ENCODE peak calls at places on chromosomes 5 and 9, in four cellular contexts. One of them, this sample, is unnamed.

GRCh38 chr9:81071108-81071507 is 618.2 kb downstream of the TLE1 start:
- DNase-seq in stimulated activated CD8-positive, alpha-beta memory T cell treated with anti-CD3 and anti-CD28 coated beads, Interleukin-7, amount 100 ng/mL, for 24 hours: no peak
- DNase-seq in DMS153: no peak
- DNase-seq in progenitor cell of endocrine pancreas: no peak
- DNase-seq in this sample: no peak

GRCh38 chr5:115343855-115344254 is 47.4 kb upstream of the CCDC112 start:
- DNase-seq in DMS153: no peak
- DNase-seq in progenitor cell of endocrine pancreas: no peak
- DNase-seq in stimulated activated CD8-positive, alpha-beta memory T cell treated with anti-CD3 and anti-CD28 coated beads, Interleukin-7, amount 100 ng/mL, for 24 hours: no peak
- DNase-seq in this sample: no peak

GRCh38 chr9:75148551-75148950 is 60.2 kb downstream of the OSTF1 start:
- DNase-seq in stimulated activated CD8-positive, alpha-beta memory T cell treated with anti-CD3 and anti-CD28 coated beads, Interleukin-7, amount 100 ng/mL, for 24 hours: no peak
- DNase-seq in DMS153: no peak
- DNase-seq in progenitor cell of endocrine pancreas: no peak
- DNase-seq in this sample: no peak

GRCh38 chr9:136829981-136830885 is 12.0 kb upstream of the AJM1 start:
- DNase-seq in stimulated activated CD8-positive, alpha-beta memory T cell treated with anti-CD3 and anti-CD28 coated beads, Interleukin-7, amount 100 ng/mL, for 24 hours: no peak
- DNase-seq in DMS153: no peak
- DNase-seq in progenitor cell of endocrine pancreas: no peak
- DNase-seq in this sample: no peak

GRCh38 chr5:150530992-150531588 is 23.2 kb downstream of the NDST1 start:
- DNase-seq in DMS153: no peak
- DNase-seq in stimulated activated CD8-positive, alpha-beta memory T cell treated with anti-CD3 and anti-CD28 coated beads, Interleukin-7, amount 100 ng/mL, for 24 hours: no peak
- DNase-seq in progenitor cell of endocrine pancreas: no peak
- DNase-seq in this sample: no peak

GRCh38 chr5:142325677-142326479 is 1.1 kb upstream of the SPRY4 start:
- DNase-seq in stimulated activated CD8-positive, alpha-beta memory T cell treated with anti-CD3 and anti-CD28 coated beads, Interleukin-7, amount 100 ng/mL, for 24 hours: no peak
- DNase-seq in progenitor cell of endocrine pancreas: peak
- DNase-seq in DMS153: peak
- DNase-seq in this sample: peak

GRCh38 chr5:107396351-107396690 is 274.4 kb downstream of the EFNA5 start:
- DNase-seq in progenitor cell of endocrine pancreas: no peak
- DNase-seq in DMS153: no peak
- DNase-seq in stimulated activated CD8-positive, alpha-beta memory T cell treated with anti-CD3 and anti-CD28 coated beads, Interleukin-7, amount 100 ng/mL, for 24 hours: no peak
- DNase-seq in this sample: no peak

GRCh38 chr5:54610197-54610898 is 92.8 kb downstream of the SNX18 start:
- DNase-seq in progenitor cell of endocrine pancreas: no peak
- DNase-seq in DMS153: no peak
- DNase-seq in stimulated activated CD8-positive, alpha-beta memory T cell treated with anti-CD3 and anti-CD28 coated beads, Interleukin-7, amount 100 ng/mL, for 24 hours: no peak
- DNase-seq in this sample: no peak

GRCh38 chr5:54522080-54522479 is 4.5 kb downstream of the SNX18 start:
- DNase-seq in DMS153: no peak
- DNase-seq in stimulated activated CD8-positive, alpha-beta memory T cell treated with anti-CD3 and anti-CD28 coated beads, Interleukin-7, amount 100 ng/mL, for 24 hours: no peak
- DNase-seq in progenitor cell of endocrine pancreas: no peak
- DNase-seq in this sample: no peak

GRCh38 chr5:138449501-138450239 is 10.8 kb downstream of the REEP2 start:
- DNase-seq in progenitor cell of endocrine pancreas: peak
- DNase-seq in stimulated activated CD8-positive, alpha-beta memory T cell treated with anti-CD3 and anti-CD28 coated beads, Interleukin-7, amount 100 ng/mL, for 24 hours: peak
- DNase-seq in DMS153: peak
- DNase-seq in this sample: peak

GRCh38 chr5:152124413-152125082 is 199.9 kb upstream of the GLRA1 start:
- DNase-seq in DMS153: no peak
- DNase-seq in progenitor cell of endocrine pancreas: no peak
- DNase-seq in stimulated activated CD8-positive, alpha-beta memory T cell treated with anti-CD3 and anti-CD28 coated beads, Interleukin-7, amount 100 ng/mL, for 24 hours: no peak
- DNase-seq in this sample: no peak

GRCh38 chr5:14672508-14673394 is 8.2 kb downstream of the OTULIN start:
- DNase-seq in DMS153: no peak
- DNase-seq in stimulated activated CD8-positive, alpha-beta memory T cell treated with anti-CD3 and anti-CD28 coated beads, Interleukin-7, amount 100 ng/mL, for 24 hours: no peak
- DNase-seq in progenitor cell of endocrine pancreas: no peak
- DNase-seq in this sample: no peak

GRCh38 chr5:58530942-58531490 is 39.8 kb downstream of the GAPT start:
- DNase-seq in DMS153: no peak
- DNase-seq in stimulated activated CD8-positive, alpha-beta memory T cell treated with anti-CD3 and anti-CD28 coated beads, Interleukin-7, amount 100 ng/mL, for 24 hours: no peak
- DNase-seq in progenitor cell of endocrine pancreas: no peak
- DNase-seq in this sample: no peak

GRCh38 chr5:72154076-72154756 is 46.9 kb downstream of the MAP1B start:
- DNase-seq in progenitor cell of endocrine pancreas: no peak
- DNase-seq in DMS153: peak
- DNase-seq in stimulated activated CD8-positive, alpha-beta memory T cell treated with anti-CD3 and anti-CD28 coated beads, Interleukin-7, amount 100 ng/mL, for 24 hours: no peak
- DNase-seq in this sample: no peak

GRCh38 chr9:96871176-96871575 is 16.9 kb upstream of the ZNF782 start:
- DNase-seq in stimulated activated CD8-positive, alpha-beta memory T cell treated with anti-CD3 and anti-CD28 coated beads, Interleukin-7, amount 100 ng/mL, for 24 hours: no peak
- DNase-seq in DMS153: no peak
- DNase-seq in progenitor cell of endocrine pancreas: no peak
- DNase-seq in this sample: no peak

GRCh38 chr5:57595530-57596098 is 113.0 kb upstream of the ACTBL2 start:
- DNase-seq in stimulated activated CD8-positive, alpha-beta memory T cell treated with anti-CD3 and anti-CD28 coated beads, Interleukin-7, amount 100 ng/mL, for 24 hours: no peak
- DNase-seq in DMS153: no peak
- DNase-seq in progenitor cell of endocrine pancreas: no peak
- DNase-seq in this sample: no peak

GRCh38 chr9:112174965-112175795 is at the start of gene SUSD1:
- DNase-seq in progenitor cell of endocrine pancreas: peak
- DNase-seq in stimulated activated CD8-positive, alpha-beta memory T cell treated with anti-CD3 and anti-CD28 coated beads, Interleukin-7, amount 100 ng/mL, for 24 hours: no peak
- DNase-seq in DMS153: no peak
- DNase-seq in this sample: no peak

GRCh38 chr5:138676556-138677193 is 76.5 kb upstream of the CTNNA1 start:
- DNase-seq in DMS153: no peak
- DNase-seq in stimulated activated CD8-positive, alpha-beta memory T cell treated with anti-CD3 and anti-CD28 coated beads, Interleukin-7, amount 100 ng/mL, for 24 hours: no peak
- DNase-seq in progenitor cell of endocrine pancreas: no peak
- DNase-seq in this sample: no peak

GRCh38 chr9:136852664-136853595 is 784 bp downstream of the MAMDC4 start:
- DNase-seq in DMS153: no peak
- DNase-seq in stimulated activated CD8-positive, alpha-beta memory T cell treated with anti-CD3 and anti-CD28 coated beads, Interleukin-7, amount 100 ng/mL, for 24 hours: no peak
- DNase-seq in progenitor cell of endocrine pancreas: no peak
- DNase-seq in this sample: no peak

GRCh38 chr9:137000177-137000930 is 4.0 kb upstream of the CLIC3 start:
- DNase-seq in DMS153: no peak
- DNase-seq in stimulated activated CD8-positive, alpha-beta memory T cell treated with anti-CD3 and anti-CD28 coated beads, Interleukin-7, amount 100 ng/mL, for 24 hours: no peak
- DNase-seq in progenitor cell of endocrine pancreas: no peak
- DNase-seq in this sample: no peak

GRCh38 chr9:3957296-3957695 is 342.6 kb downstream of the GLIS3 start:
- DNase-seq in stimulated activated CD8-positive, alpha-beta memory T cell treated with anti-CD3 and anti-CD28 coated beads, Interleukin-7, amount 100 ng/mL, for 24 hours: no peak
- DNase-seq in DMS153: no peak
- DNase-seq in progenitor cell of endocrine pancreas: no peak
- DNase-seq in this sample: no peak